ENCODE peak calls at places on chromosomes 12 and 14, in nine cellular contexts. X, D, E, F, V, Q, G, W and L are unnamed samples.
A peak's percentile ranks its signal among the peaks of the same experiment; 100 is the strongest.

GRCh38 chr12:19573866-19574265 is 134.6 kb downstream of the AEBP2 start:
- DNase-seq in V (no peak), W (no peak), Q (no peak), G (no peak), F (no peak), E (no peak), X (no peak), D (no peak), L (no peak)

GRCh38 chr12:14618990-14619389 is 51.3 kb upstream of the PLBD1 start:
- DNase-seq in F (peak; percentile 13), G (peak; percentile 54), D (peak; percentile 19), Q (no peak), V (no peak), W (no peak), X (peak; percentile 30), E (no peak), L (no peak)

GRCh38 chr14:32559048-32559447 is 229.9 kb downstream of the AKAP6 start:
- DNase-seq in X (peak; percentile 66), V (no peak), F (peak; percentile 61), E (no peak), D (no peak), Q (no peak), G (no peak), W (no peak), L (no peak)

GRCh38 chr12:42394429-42394828 is 68.5 kb downstream of the PPHLN1 start:
- DNase-seq in X (no peak), Q (no peak), D (no peak), G (no peak), E (no peak), W (no peak), V (no peak), F (no peak), L (no peak)

GRCh38 chr14:94907626-94908261 is 137.8 kb upstream of the GSC start:
- DNase-seq in E (no peak), F (no peak), V (no peak), X (no peak), G (no peak), Q (no peak), W (no peak), D (no peak), L (no peak)

GRCh38 chr12:47155457-47156166 is 75.9 kb upstream of the AMIGO2 start:
- DNase-seq in D (no peak), Q (no peak), X (no peak), W (no peak), E (peak; percentile 35), F (peak; percentile 56), G (no peak), V (no peak), L (no peak)

GRCh38 chr12:101743724-101744472 is 4.6 kb upstream of the SYCP3 start:
- DNase-seq in V (no peak), Q (no peak), E (peak; percentile 92), F (no peak), X (no peak), W (no peak), G (peak; percentile 4), D (no peak), L (no peak)

GRCh38 chr12:43776498-43776897 is 17.7 kb downstream of the IRAK4 start:
- DNase-seq in E (peak; percentile 24), D (peak; percentile 18), F (peak; percentile 13), V (peak; percentile 16), X (peak; percentile 76), Q (peak; percentile 46), G (peak; percentile 61), W (no peak), L (no peak)

GRCh38 chr12:124705545-124706138 is 138.2 kb upstream of the NCOR2 start:
- DNase-seq in D (no peak), V (no peak), F (no peak), Q (no peak), W (no peak), X (no peak), E (no peak), G (no peak), L (no peak)

GRCh38 chr12:1642513-1642912 is 13.5 kb downstream of the WNT5B start:
- DNase-seq in D (no peak), V (no peak), E (no peak), G (no peak), X (no peak), Q (peak; percentile 37), F (no peak), W (no peak), L (no peak)

GRCh38 chr14:76133103-76133502 is 18.6 kb upstream of the GPATCH2L start:
- DNase-seq in D (peak; percentile 36), G (peak; percentile 64), X (peak; percentile 56), V (no peak), E (no peak), W (no peak), Q (peak; percentile 50), F (peak; percentile 11), L (no peak)

GRCh38 chr14:76135722-76136121 is 16.0 kb upstream of the GPATCH2L start:
- DNase-seq in E (no peak), G (no peak), X (no peak), Q (no peak), F (no peak), W (no peak), D (no peak), V (no peak), L (no peak)

GRCh38 chr14:76136476-76137160 is 15.1 kb upstream of the GPATCH2L start:
- DNase-seq in D (no peak), F (no peak), W (no peak), E (no peak), V (no peak), X (no peak), Q (no peak), G (no peak), L (no peak)

GRCh38 chr14:76138758-76139723 is 12.7 kb upstream of the GPATCH2L start:
- DNase-seq in F (peak; percentile 1), E (no peak), W (peak; percentile 74), G (peak; percentile 27), Q (no peak), X (no peak), V (no peak), D (no peak), L (no peak)

GRCh38 chr14:76138119-76138757 is 13.5 kb upstream of the GPATCH2L start:
- DNase-seq in E (no peak), X (no peak), W (no peak), G (no peak), V (no peak), D (no peak), F (no peak), Q (no peak), L (no peak)
- TF ChIP-seq EZH2 in E (no peak), X (no peak), W (no peak), G (no peak), V (no peak), D (no peak), F (no peak), Q (peak; percentile 95), L (no peak)

GRCh38 chr14:36570065-36570464 is 12.3 kb downstream of the NKX2-8 start:
- DNase-seq in W (no peak), D (no peak), E (no peak), X (peak; percentile 79), G (no peak), Q (no peak), F (no peak), V (no peak), L (no peak)
- H3K9me3 ChIP-seq in W (no peaks in the 10 kb centered on the region), D (no peaks in the 10 kb centered on the region), E (no peaks in the 10 kb centered on the region), X (no peaks in the 10 kb centered on the region), G (no peaks in the 10 kb centered on the region), Q (no peaks in the 10 kb centered on the region), F (no peaks in the 10 kb centered on the region), V (no peaks in the 10 kb centered on the region), L (no peaks in the 10 kb centered on the region)

GRCh38 chr14:101560534-101561113 is 671 bp upstream of the DIO3 start:
- DNase-seq in W (no peak), X (no peak), V (no peak), D (no peak), F (no peak), Q (no peak), G (no peak), E (no peak), L (no peak)

GRCh38 chr14:101562659-101563351 is 1.5 kb downstream of the DIO3 start:
- DNase-seq in X (no peak), D (no peak), Q (no peak), F (no peak), E (no peak), V (no peak), G (no peak), W (no peak), L (no peak)

GRCh38 chr14:101561897-101562490 is 699 bp downstream of the DIO3 start:
- DNase-seq in X (no peak), V (no peak), G (no peak), D (no peak), E (no peak), W (no peak), F (no peak), Q (no peak), L (no peak)

GRCh38 chr14:101559624-101560533 is 1.4 kb upstream of the DIO3 start:
- DNase-seq in W (peak; percentile 72), F (peak; percentile 35), D (no peak), V (no peak), E (no peak), G (no peak), Q (peak; percentile 86), X (peak; percentile 66), L (no peak)

DNA sequence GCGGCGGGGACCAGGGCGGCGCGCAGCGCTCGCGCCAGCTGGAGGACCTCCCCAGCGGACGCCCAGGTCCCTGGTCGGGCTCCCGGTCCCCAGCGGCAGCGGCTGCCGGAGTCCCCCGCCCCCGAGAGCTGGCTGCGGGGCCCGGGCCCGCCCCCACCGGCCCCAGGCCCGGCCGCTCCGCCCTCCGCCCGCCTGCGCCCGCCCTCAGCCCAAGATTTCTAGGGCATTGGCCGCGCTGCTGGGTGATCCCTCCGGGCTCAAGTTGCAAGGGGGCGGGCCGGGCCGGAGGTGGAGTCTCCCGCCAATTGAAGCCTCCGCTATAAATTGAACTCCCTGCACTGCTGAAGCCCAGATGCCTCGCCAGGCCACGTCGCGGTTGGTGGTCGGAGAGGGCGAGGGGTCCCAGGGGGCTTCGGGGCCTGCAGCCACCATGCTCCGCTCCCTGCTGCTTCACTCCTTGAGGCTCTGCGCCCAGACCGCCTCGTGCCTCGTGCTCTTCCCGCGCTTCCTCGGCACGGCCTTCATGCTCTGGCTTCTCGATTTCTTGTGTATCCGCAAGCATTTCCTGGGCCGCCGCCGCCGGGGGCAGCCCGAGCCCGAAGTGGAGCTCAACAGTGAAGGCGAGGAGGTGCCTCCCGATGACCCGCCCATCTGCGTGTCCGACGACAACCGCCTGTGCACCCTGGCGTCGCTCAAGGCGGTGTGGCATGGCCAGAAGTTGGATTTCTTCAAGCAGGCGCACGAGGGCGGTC is at the start of gene DIO3:
- DNase-seq in F (peak; percentile 44), E (no peak), D (no peak), W (peak; percentile 87), V (peak; percentile 32), Q (peak; percentile 89), X (peak; percentile 79), G (peak; percentile 67), L (no peak)
- TF ChIP-seq EZH2 in F (no peak), E (no peak), D (no peak), W (no peak), V (no peak), Q (no peak), X (no peak), G (peak; percentile 40), L (no peak)

DNA sequence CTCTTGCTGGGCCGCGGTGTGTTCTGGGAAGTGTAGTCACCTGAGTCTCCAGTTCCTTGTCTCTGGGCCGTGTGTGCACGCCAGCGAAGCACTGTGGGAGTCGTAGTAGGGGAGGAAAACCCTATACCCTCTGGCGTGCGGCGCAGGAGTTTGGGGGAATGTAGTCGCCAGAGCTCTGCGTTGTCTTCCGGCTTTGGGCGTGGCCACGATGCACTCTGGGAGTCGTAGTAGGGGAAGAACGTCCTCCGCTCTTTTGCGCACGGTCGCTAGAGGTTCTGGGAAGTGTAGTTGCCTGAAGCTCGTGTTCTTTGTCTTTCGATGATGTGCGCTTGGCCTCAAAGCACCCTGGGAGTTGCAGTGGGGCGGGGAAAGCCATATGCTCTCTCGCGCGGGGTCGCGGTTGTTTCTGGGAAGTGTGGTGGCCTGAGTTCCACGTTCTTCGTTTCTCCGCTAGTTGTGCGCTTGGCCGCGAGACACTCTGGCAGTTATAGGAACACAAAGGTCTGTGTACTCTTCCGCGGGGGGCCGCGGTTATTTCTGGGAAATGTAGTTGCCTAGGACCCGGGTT is 588 bp upstream of the ZNF140 start:
- DNase-seq in V (no peak), E (peak; percentile 93), Q (peak; percentile 99), G (peak; percentile 99), W (peak; percentile 94), F (peak; percentile 100), D (peak; percentile 100), X (peak; percentile 56), L (peak; percentile 97)
- H3K9me3 ChIP-seq in V (peaks cover 15% of the 10 kb centered on the region), E (no peaks in the 10 kb centered on the region), Q (peaks cover 46% of the 10 kb centered on the region), G (peaks cover 65% of the 10 kb centered on the region), W (peaks cover 59% of the 10 kb centered on the region), F (no peaks in the 10 kb centered on the region), D (no peaks in the 10 kb centered on the region), X (peaks cover 40% of the 10 kb centered on the region), L (peaks cover 23% of the 10 kb centered on the region)